ENCODE peak calls at places on chromosomes 13 and 19, in five cellular contexts. One of them, this sample, is unnamed.

GRCh38 chr13:105960326-105960725 is 575.1 kb downstream of the EFNB2 start:
- DNase-seq in H1: no peak
- DNase-seq in HepG2: no peak
- DNase-seq in HCT116: no peak
- DNase-seq in K562: no peak
- DNase-seq in this sample: no peak

GRCh38 chr13:42123600-42123999 is 75.2 kb downstream of the DGKH start:
- DNase-seq in H1: no peak
- DNase-seq in HCT116: no peak
- DNase-seq in HepG2: no peak
- DNase-seq in K562: no peak
- DNase-seq in this sample: no peak

GRCh38 chr19:44757735-44758505 is 9.4 kb downstream of the BCL3 start:
- DNase-seq in K562: no peak
- DNase-seq in HepG2: no peak
- DNase-seq in HCT116: no peak
- DNase-seq in H1: no peak
- DNase-seq in this sample: no peak

GRCh38 chr13:93502987-93503386 is 276.4 kb downstream of the GPC6 start:
- DNase-seq in HCT116: no peak
- DNase-seq in K562: no peak
- DNase-seq in HepG2: no peak
- DNase-seq in H1: no peak
- DNase-seq in this sample: no peak

GRCh38 chr19:53157601-53158000 is 1.3 kb downstream of the ZNF347 start:
- DNase-seq in K562: no peak
- DNase-seq in H1: no peak
- DNase-seq in HepG2: no peak
- DNase-seq in HCT116: no peak
- DNase-seq in this sample: no peak

GRCh38 chr19:45352914-45353796 is 12.6 kb downstream of the KLC3 start:
- DNase-seq in K562: no peak
- DNase-seq in HepG2: no peak
- DNase-seq in H1: no peak
- DNase-seq in HCT116: no peak
- DNase-seq in this sample: no peak

GRCh38 chr13:103287659-103288058 is 221.4 kb upstream of the SLC10A2 start:
- DNase-seq in HCT116: no peak
- DNase-seq in H1: no peak
- DNase-seq in K562: no peak
- DNase-seq in HepG2: no peak
- DNase-seq in this sample: no peak

GRCh38 chr13:94181461-94182107 is 297.9 kb downstream of the DCT start:
- DNase-seq in H1: no peak
- DNase-seq in HCT116: no peak
- DNase-seq in HepG2: peak
- DNase-seq in K562: no peak
- DNase-seq in this sample: no peak

GRCh38 chr13:98466634-98467236 is 110.2 kb downstream of the STK24 start:
- DNase-seq in K562: peak
- DNase-seq in HCT116: no peak
- DNase-seq in H1: no peak
- DNase-seq in HepG2: peak
- DNase-seq in this sample: no peak

GRCh38 chr19:47247308-47247990 is 8.9 kb upstream of the CCDC9 start:
- DNase-seq in HCT116: no peak
- DNase-seq in HepG2: peak
- DNase-seq in K562: peak
- DNase-seq in H1: no peak
- DNase-seq in this sample: no peak

GRCh38 chr13:94178625-94179244 is 300.7 kb downstream of the DCT start:
- DNase-seq in H1: no peak
- DNase-seq in K562: no peak
- DNase-seq in HepG2: peak
- DNase-seq in HCT116: no peak
- DNase-seq in this sample: no peak

DNA sequence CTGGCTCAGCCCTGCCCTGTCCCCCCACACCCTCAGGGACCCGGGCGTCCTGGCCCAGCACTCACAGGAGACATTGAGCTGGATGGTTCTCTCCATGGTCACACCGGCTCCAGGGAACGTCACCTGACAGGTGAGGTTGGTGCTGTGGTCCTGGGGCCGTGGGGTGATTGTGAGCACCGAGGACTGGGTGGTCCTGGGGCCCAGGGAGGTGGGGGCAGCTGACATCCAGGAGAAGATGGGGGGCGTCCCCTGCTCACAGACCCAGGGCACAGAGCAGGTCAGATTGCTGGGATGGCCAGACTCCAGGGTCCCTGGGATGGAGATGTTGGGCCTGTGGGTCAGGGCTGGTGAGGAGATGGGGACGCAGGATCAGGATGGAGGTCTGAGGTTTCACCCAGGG is 854 bp downstream of the SIGLEC6 start:
- DNase-seq in HepG2: no peak
- DNase-seq in K562: no peak
- DNase-seq in H1: no peak
- DNase-seq in HCT116: no peak
- DNase-seq in this sample: no peak
- TF ChIP-seq SRF in HepG2: no peak
- TF ChIP-seq SRF in K562: no peak
- TF ChIP-seq SRF in H1: no peak
- TF ChIP-seq SRF in HCT116: no peak
- TF ChIP-seq SRF in this sample: no peak

DNA sequence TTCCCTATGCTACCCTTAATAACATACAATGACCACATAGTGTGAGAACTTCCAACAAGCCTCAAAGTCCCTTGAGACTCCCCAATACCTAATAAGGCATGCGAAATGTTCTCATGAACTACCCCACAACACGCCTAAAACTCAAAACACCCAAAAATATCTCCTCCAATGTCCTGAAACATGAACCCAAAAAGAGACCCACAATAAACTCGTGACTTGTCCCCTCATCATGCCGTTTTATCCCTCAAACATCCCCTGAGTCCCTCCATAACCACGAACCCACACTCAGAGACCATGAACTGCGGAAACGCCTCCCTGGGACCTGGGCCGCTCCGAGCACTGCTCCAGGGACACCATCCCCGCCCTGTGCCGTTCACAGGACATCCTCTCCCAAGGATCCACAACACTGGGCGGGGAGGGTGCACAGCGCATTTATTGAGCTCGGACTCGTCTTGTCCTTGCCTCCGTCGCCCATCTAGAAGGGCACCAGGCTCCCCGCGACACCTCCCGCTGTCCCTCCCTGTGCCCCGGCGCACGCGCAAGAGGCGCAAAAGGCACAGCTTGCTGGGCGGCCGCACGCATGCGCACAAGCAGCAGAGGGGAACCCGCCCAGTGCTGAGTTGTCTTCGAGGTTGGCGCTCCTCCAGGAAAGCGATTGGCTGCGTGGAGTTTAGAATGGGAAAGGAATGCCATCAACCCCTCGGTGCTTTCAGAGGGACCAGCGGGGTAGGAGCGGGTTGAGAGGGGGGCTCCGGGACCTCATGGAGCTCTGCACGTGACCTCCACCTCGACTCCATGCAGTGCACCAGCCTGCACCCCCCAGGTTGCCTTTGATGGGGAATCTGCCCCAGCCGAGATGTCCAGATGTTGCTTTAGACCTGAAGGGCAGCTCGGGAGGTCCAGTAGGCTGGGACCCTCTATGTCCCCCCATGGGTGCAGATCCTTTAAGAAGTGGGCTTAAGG is 8.8 kb downstream of the FXYD3 start:
- DNase-seq in HCT116: peak
- DNase-seq in H1: no peak
- DNase-seq in K562: peak
- DNase-seq in HepG2: no peak
- DNase-seq in this sample: peak
- TF ChIP-seq SRF in HCT116: no peak
- TF ChIP-seq SRF in H1: no peak
- TF ChIP-seq SRF in K562: peak
- TF ChIP-seq SRF in HepG2: no peak
- TF ChIP-seq SRF in this sample: peak

GRCh38 chr19:681029-681626 is 4.9 kb downstream of the FSTL3 start:
- DNase-seq in K562: peak
- DNase-seq in H1: no peak
- DNase-seq in HCT116: no peak
- DNase-seq in HepG2: no peak
- DNase-seq in this sample: no peak

GRCh38 chr19:680287-681028 is 4.3 kb downstream of the FSTL3 start:
- DNase-seq in HepG2: peak
- DNase-seq in K562: peak
- DNase-seq in HCT116: peak
- DNase-seq in H1: peak
- DNase-seq in this sample: peak

GRCh38 chr19:677601-678380 is 1.6 kb downstream of the FSTL3 start:
- DNase-seq in HCT116: no peak
- DNase-seq in HepG2: no peak
- DNase-seq in H1: no peak
- DNase-seq in K562: no peak
- DNase-seq in this sample: no peak

GRCh38 chr19:678791-679388 is 2.7 kb downstream of the FSTL3 start:
- DNase-seq in HepG2: no peak
- DNase-seq in H1: no peak
- DNase-seq in K562: no peak
- DNase-seq in HCT116: no peak
- DNase-seq in this sample: no peak

DNA sequence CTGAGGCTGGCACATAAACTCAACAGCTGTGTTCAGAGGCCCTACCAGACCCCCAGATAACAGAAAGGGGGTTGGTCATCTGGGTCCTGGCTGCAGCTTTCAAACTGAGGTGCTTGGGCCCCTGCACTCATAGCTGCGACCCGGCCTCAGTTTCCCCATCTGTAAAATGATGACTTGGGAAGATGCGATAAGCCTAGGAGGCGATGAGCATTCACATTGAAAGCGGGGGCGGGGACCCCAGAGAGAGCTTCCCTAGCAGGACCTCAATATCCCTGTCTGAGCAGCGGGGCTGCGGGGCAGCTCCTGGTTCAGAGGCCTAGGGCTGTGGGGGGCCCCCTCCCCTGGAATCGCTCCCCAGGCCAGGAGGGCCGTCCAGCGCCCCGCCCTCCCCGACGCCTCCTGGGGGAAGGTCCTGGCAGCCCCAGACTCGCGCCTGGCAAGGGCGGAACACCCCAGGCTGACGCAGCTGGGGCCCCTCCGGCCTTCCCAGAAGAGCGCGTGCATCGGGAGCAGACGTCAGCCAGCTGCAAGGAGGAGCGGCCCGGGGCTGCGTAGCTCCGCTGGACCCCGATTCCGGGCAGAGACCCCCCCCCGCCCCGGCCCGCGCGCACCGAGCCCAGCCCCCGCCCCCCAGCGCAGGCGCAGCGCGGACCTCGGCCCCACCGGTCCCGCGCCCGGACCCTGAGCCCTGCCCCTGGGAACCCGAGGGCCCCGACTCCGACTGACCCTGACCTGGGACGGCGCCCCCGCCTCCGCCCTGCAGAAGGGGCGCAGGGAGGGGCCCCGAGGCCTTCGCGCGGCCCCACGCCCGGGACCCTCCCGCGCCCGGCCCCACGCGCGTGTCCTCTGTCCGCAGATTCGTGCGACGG is 3.5 kb downstream of the FSTL3 start:
- DNase-seq in K562: peak
- DNase-seq in HepG2: no peak
- DNase-seq in H1: no peak
- DNase-seq in HCT116: no peak
- DNase-seq in this sample: no peak
- TF ChIP-seq SRF in K562: no peak
- TF ChIP-seq SRF in HepG2: no peak
- TF ChIP-seq SRF in H1: no peak
- TF ChIP-seq SRF in HCT116: no peak
- TF ChIP-seq SRF in this sample: no peak

GRCh38 chr13:109272595-109273325 is 513.6 kb downstream of the IRS2 start:
- DNase-seq in K562: no peak
- DNase-seq in HCT116: no peak
- DNase-seq in H1: no peak
- DNase-seq in HepG2: no peak
- DNase-seq in this sample: no peak
- TF ChIP-seq SRF in K562: no peak
- TF ChIP-seq SRF in HCT116: no peak
- TF ChIP-seq SRF in H1: no peak
- TF ChIP-seq SRF in HepG2: no peak
- TF ChIP-seq SRF in this sample: no peak

GRCh38 chr13:25971499-25972145 is 80.2 kb downstream of the SHISA2 start:
- DNase-seq in H1: no peak
- DNase-seq in K562: no peak
- DNase-seq in HCT116: no peak
- DNase-seq in HepG2: no peak
- DNase-seq in this sample: no peak
- TF ChIP-seq SRF in H1: no peak
- TF ChIP-seq SRF in K562: no peak
- TF ChIP-seq SRF in HCT116: no peak
- TF ChIP-seq SRF in HepG2: no peak
- TF ChIP-seq SRF in this sample: no peak

DNA sequence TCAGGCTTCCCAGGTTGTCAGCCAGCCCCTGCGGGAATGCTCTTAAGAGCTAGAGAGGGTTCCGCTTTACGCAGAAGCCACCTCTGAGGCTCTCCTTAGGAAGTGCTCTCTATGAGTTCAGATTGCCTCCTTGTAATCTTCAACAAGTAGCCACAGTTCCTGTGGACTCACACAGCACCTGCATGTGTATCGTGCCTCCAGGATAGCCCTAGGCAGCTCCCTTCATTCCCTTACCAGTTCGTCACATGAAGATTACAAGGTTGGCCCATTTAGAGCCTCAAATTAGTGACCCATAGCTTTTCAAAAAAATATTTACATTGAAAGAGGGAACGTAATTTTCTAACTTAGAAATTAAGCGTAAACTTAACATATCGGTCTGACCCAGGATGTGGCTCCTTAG is 284.3 kb downstream of the MTUS2 start:
- DNase-seq in HCT116: no peak
- DNase-seq in HepG2: no peak
- DNase-seq in K562: no peak
- DNase-seq in H1: no peak
- DNase-seq in this sample: no peak
- TF ChIP-seq SRF in HCT116: no peak
- TF ChIP-seq SRF in HepG2: no peak
- TF ChIP-seq SRF in K562: no peak
- TF ChIP-seq SRF in H1: no peak
- TF ChIP-seq SRF in this sample: no peak

DNA sequence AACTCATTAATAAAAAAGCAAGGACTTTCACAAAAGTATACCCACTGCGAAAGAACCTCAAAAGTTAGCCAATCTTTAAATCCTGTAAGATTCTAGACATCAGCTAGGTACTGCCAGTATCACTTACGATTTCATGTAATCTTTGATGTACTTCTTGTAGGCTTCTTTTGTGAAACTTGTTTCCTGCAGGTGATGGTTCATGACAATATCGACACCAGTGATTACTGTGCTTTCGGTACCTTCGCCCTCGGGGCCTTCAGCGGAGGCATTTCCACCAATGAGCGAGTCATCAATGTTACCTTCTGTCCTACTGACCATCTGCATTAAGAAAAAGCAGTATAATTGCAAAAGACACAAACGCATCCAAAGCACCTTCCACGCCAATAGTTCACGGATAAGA is 1.1 kb downstream of the TPT1 start:
- DNase-seq in HCT116: no peak
- DNase-seq in K562: no peak
- DNase-seq in H1: no peak
- DNase-seq in HepG2: no peak
- DNase-seq in this sample: no peak
- TF ChIP-seq SRF in HCT116: no peak
- TF ChIP-seq SRF in K562: no peak
- TF ChIP-seq SRF in H1: no peak
- TF ChIP-seq SRF in HepG2: no peak
- TF ChIP-seq SRF in this sample: no peak